ENCODE peak calls at places on chromosome 18, in six cellular contexts. One of them, this sample, is unnamed.
A peak's percentile ranks its signal among the peaks of the same experiment; 100 is the strongest.

GRCh38 chr18:45837283-45838070 is 12.0 kb downstream of the SIGLEC15 start:
- DNase-seq in SK-N-SH: peak; percentile 82
- DNase-seq in GM23338: peak; percentile 89
- DNase-seq in A549: peak; percentile 45
- DNase-seq in K562: no peak
- DNase-seq in HCT116: no peak
- DNase-seq in this sample: no peak

GRCh38 chr18:46736136-46736535 is 20.7 kb downstream of the ST8SIA5 start:
- DNase-seq in SK-N-SH: no peak
- DNase-seq in GM23338: no peak
- DNase-seq in A549: no peak
- DNase-seq in K562: no peak
- DNase-seq in HCT116: no peak
- DNase-seq in this sample: no peak

GRCh38 chr18:77530732-77531131 is 281.1 kb downstream of the GALR1 start:
- DNase-seq in SK-N-SH: no peak
- DNase-seq in GM23338: no peak
- DNase-seq in A549: no peak
- DNase-seq in K562: no peak
- DNase-seq in HCT116: no peak
- DNase-seq in this sample: no peak

GRCh38 chr18:10659594-10659993 is 133.8 kb downstream of the NAPG start:
- DNase-seq in SK-N-SH: no peak
- DNase-seq in GM23338: no peak
- DNase-seq in A549: no peak
- DNase-seq in K562: no peak
- DNase-seq in HCT116: no peak
- DNase-seq in this sample: no peak

GRCh38 chr18:66916834-66917233 is 312.9 kb upstream of the CDH19 start:
- DNase-seq in SK-N-SH: no peak
- DNase-seq in GM23338: no peak
- DNase-seq in A549: peak; percentile 1
- DNase-seq in K562: no peak
- DNase-seq in HCT116: no peak
- DNase-seq in this sample: no peak

GRCh38 chr18:37408676-37409305 is 156.8 kb downstream of the CELF4 start:
- DNase-seq in SK-N-SH: no peak
- DNase-seq in GM23338: no peak
- DNase-seq in A549: no peak
- DNase-seq in K562: no peak
- DNase-seq in HCT116: no peak
- DNase-seq in this sample: no peak

GRCh38 chr18:12765127-12765526 is 62.3 kb downstream of the PSMG2 start:
- DNase-seq in SK-N-SH: no peak
- DNase-seq in GM23338: peak; percentile 31
- DNase-seq in A549: no peak
- DNase-seq in K562: no peak
- DNase-seq in HCT116: no peak
- DNase-seq in this sample: no peak

GRCh38 chr18:23903971-23904370 is 110.6 kb upstream of the TTC39C start:
- DNase-seq in SK-N-SH: no peak
- DNase-seq in GM23338: no peak
- DNase-seq in A549: no peak
- DNase-seq in K562: no peak
- DNase-seq in HCT116: no peak
- DNase-seq in this sample: no peak

GRCh38 chr18:62044490-62045000 is 142.3 kb downstream of the PIGN start:
- DNase-seq in SK-N-SH: no peak
- DNase-seq in GM23338: no peak
- DNase-seq in A549: no peak
- DNase-seq in K562: no peak
- DNase-seq in HCT116: no peak
- DNase-seq in this sample: no peak

GRCh38 chr18:31354990-31355389 is 21.6 kb upstream of the DSG4 start:
- DNase-seq in SK-N-SH: no peak
- DNase-seq in GM23338: no peak
- DNase-seq in A549: no peak
- DNase-seq in K562: no peak
- DNase-seq in HCT116: no peak
- DNase-seq in this sample: no peak

DNA sequence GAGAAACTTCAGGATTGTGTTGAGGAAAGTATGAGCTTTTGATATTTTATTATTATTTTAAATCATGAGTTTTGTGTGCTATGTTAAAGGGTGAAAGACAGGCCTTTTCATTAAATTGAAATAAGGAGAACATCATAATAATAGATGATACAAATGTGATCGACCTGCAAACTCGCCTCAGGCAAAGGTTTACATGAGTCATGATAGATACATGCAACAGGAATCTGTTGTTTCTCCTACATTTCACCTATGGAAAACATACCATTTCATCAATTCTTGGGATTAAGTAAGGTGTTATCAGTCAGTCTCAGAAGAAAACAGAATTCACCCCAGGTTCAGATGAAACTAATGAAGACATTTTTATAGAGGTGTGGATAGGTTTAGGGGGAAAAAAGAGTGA is 1992.5 kb upstream of the PIK3C3 start:
- DNase-seq in SK-N-SH: no peak
- DNase-seq in GM23338: no peak
- DNase-seq in A549: no peak
- DNase-seq in K562: no peak
- DNase-seq in HCT116: no peak
- DNase-seq in this sample: no peak
- TF ChIP-seq REST in SK-N-SH: no peak
- TF ChIP-seq REST in GM23338: no peak
- TF ChIP-seq REST in A549: no peak
- TF ChIP-seq REST in K562: no peak
- TF ChIP-seq REST in HCT116: no peak
- TF ChIP-seq REST in this sample: no peak

DNA sequence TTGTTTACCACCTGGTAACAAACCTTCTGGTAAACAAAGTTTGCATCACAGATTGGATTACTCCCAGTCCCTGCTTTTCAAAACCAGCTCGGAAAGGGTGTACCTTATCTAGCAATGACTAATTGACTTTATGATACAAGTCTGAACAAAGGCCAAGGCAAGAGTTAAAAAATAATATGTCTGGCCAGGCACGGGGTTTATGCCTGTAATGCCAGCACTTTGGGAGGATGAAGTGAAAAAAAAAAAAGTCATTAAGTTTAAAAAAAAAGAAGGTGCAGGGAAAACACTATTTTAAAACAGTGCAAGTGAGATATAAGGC is 35.4 kb upstream of the PMAIP1 start:
- DNase-seq in SK-N-SH: no peak
- DNase-seq in GM23338: no peak
- DNase-seq in A549: no peak
- DNase-seq in K562: no peak
- DNase-seq in HCT116: no peak
- DNase-seq in this sample: no peak
- TF ChIP-seq REST in SK-N-SH: no peak
- TF ChIP-seq REST in GM23338: no peak
- TF ChIP-seq REST in A549: no peak
- TF ChIP-seq REST in K562: no peak
- TF ChIP-seq REST in HCT116: no peak
- TF ChIP-seq REST in this sample: no peak

GRCh38 chr18:64037812-64038414 is 68.0 kb downstream of the SERPINB8 start:
- DNase-seq in SK-N-SH: peak; percentile 70
- DNase-seq in GM23338: peak; percentile 82
- DNase-seq in A549: peak; percentile 19
- DNase-seq in K562: peak; percentile 16
- DNase-seq in HCT116: peak; percentile 36
- DNase-seq in this sample: no peak
- TF ChIP-seq REST in SK-N-SH: no peak
- TF ChIP-seq REST in GM23338: no peak
- TF ChIP-seq REST in A549: no peak
- TF ChIP-seq REST in K562: no peak
- TF ChIP-seq REST in HCT116: no peak
- TF ChIP-seq REST in this sample: no peak

DNA sequence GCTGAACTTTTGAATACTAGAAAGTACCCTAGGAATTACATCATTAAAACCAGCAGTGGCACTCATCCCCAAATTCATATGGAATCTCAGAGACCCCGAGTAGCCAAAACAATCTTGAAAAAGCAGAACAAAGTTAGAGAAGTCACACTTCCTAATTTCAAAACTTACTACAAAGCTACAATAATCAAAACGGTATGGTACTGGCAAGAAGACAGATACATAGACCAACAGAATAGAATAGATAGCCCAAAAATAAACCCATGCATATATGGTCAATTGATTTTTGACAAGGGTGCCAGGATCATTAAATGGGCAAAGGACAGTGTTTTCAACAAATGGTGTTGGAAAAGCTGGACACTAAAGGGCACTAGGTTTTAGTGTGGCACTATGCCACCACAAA is 176.0 kb upstream of the NDUFV2 start:
- DNase-seq in SK-N-SH: no peak
- DNase-seq in GM23338: no peak
- DNase-seq in A549: no peak
- DNase-seq in K562: no peak
- DNase-seq in HCT116: no peak
- DNase-seq in this sample: no peak
- TF ChIP-seq REST in SK-N-SH: no peak
- TF ChIP-seq REST in GM23338: no peak
- TF ChIP-seq REST in A549: no peak
- TF ChIP-seq REST in K562: no peak
- TF ChIP-seq REST in HCT116: no peak
- TF ChIP-seq REST in this sample: no peak

GRCh38 chr18:63178526-63178880 is 141.1 kb downstream of the BCL2 start:
- DNase-seq in SK-N-SH: no peak
- DNase-seq in GM23338: no peak
- DNase-seq in A549: no peak
- DNase-seq in K562: no peak
- DNase-seq in HCT116: no peak
- DNase-seq in this sample: no peak
- TF ChIP-seq REST in SK-N-SH: no peak
- TF ChIP-seq REST in GM23338: no peak
- TF ChIP-seq REST in A549: no peak
- TF ChIP-seq REST in K562: no peak
- TF ChIP-seq REST in HCT116: no peak
- TF ChIP-seq REST in this sample: no peak

GRCh38 chr18:58895385-58895784 is 30.7 kb downstream of the ZNF532 start:
- DNase-seq in SK-N-SH: no peak
- DNase-seq in GM23338: no peak
- DNase-seq in A549: no peak
- DNase-seq in K562: no peak
- DNase-seq in HCT116: no peak
- DNase-seq in this sample: no peak

GRCh38 chr18:58892536-58892935 is 27.9 kb downstream of the ZNF532 start:
- DNase-seq in SK-N-SH: no peak
- DNase-seq in GM23338: peak; percentile 60
- DNase-seq in A549: no peak
- DNase-seq in K562: no peak
- DNase-seq in HCT116: no peak
- DNase-seq in this sample: no peak

GRCh38 chr18:58894937-58895336 is 30.3 kb downstream of the ZNF532 start:
- DNase-seq in SK-N-SH: no peak
- DNase-seq in GM23338: no peak
- DNase-seq in A549: no peak
- DNase-seq in K562: no peak
- DNase-seq in HCT116: no peak
- DNase-seq in this sample: no peak

GRCh38 chr18:58891753-58892152 is 27.1 kb downstream of the ZNF532 start:
- DNase-seq in SK-N-SH: no peak
- DNase-seq in GM23338: no peak
- DNase-seq in A549: no peak
- DNase-seq in K562: no peak
- DNase-seq in HCT116: no peak
- DNase-seq in this sample: no peak

DNA sequence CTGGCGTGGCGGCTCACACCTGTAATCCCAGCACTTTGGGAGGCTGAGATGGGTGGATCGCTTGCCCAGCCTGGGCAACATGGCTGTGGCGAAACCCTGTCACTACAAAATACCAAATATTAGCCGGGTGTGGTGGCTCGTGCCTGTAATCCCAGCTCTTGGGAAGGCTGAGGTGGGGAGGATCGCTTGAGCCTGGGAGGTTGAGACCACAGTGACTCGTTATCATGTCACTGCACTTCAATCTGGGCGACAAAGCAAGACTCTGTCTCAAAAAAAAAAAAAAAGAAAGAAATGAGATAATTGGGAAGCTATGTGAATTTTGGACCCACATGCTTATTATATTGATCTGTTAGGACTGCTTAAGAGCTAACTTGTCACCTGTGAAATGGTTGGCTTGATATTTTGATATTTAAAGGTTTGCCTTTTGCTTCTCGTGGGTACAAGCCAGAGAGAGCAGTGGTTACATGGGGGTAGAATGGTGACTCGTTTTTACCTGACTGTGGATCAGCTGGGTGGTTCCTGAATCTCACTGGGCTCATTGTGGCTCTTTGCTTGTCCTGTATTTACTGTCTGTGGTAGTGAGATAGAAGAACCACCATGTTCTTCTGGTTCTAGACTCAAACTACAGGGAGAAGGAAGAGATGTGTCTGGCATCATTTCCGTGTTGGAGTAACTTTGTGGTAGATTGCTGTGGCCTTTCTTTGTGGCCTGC is 28.9 kb downstream of the ZNF532 start:
- DNase-seq in SK-N-SH: no peak
- DNase-seq in GM23338: no peak
- DNase-seq in A549: no peak
- DNase-seq in K562: no peak
- DNase-seq in HCT116: peak; percentile 53
- DNase-seq in this sample: no peak
- TF ChIP-seq REST in SK-N-SH: no peak
- TF ChIP-seq REST in GM23338: no peak
- TF ChIP-seq REST in A549: no peak
- TF ChIP-seq REST in K562: no peak
- TF ChIP-seq REST in HCT116: no peak
- TF ChIP-seq REST in this sample: no peak

This sample was measured in Panc1.